ENCODE peak calls at places on chromosome 15, in four cellular contexts. C is mesothelial cell of epicardium, X is cardiac fibroblast, H is nephron progenitor cell. U is an unnamed sample.

GRCh38 chr15:74642724-74643367 is 27.2 kb downstream of the CLK3 start:
- DNase-seq in H (no peak), X (no peak), C (no peak), U (peak; percentile 58)

GRCh38 chr15:88393719-88394519 is 73.3 kb downstream of the MRPL46 start:
- DNase-seq in X (no peak), C (no peak), H (no peak), U (no peak)

GRCh38 chr15:88627463-88627862 is 6.3 kb downstream of the AEN start:
- DNase-seq in H (no peak), X (no peak), C (no peak), U (no peak)

GRCh38 chr15:77497108-77497737 is 76.5 kb downstream of the HMG20A start:
- DNase-seq in X (peak; percentile 36), H (no peak), C (no peak), U (no peak)

GRCh38 chr15:36156855-36157521 is 422.4 kb upstream of the CDIN1 start:
- DNase-seq in C (no peak), X (peak; percentile 80), H (no peak), U (no peak)

GRCh38 chr15:85849946-85850345 is 55.2 kb upstream of the KLHL25 start:
- DNase-seq in H (no peak), X (no peak), C (no peak), U (no peak)

GRCh38 chr15:83203543-83203942 is 4.1 kb downstream of the HDGFL3 start:
- DNase-seq in X (no peak), H (no peak), C (no peak), U (no peak)

GRCh38 chr15:82538961-82539689 is 1.1 kb downstream of the RPS17 start:
- DNase-seq in C (no peak), X (peak; percentile 53), H (peak; percentile 20), U (no peak)

GRCh38 chr15:73283341-73283962 is 85.3 kb downstream of the HCN4 start:
- DNase-seq in X (no peak), H (no peak), C (no peak), U (no peak)

U was measured in SK-N-MC.